ENCODE peak calls at places on chromosomes 11 and 22, in nine cellular contexts. One of them, this sample, is unnamed. For H3K9me3 and H3K27me3, the result is how much of the 10 kb centered on the place peaks cover.

GRCh38 chr22:44068422-44069191 is 44.5 kb downstream of the PARVB start:
- DNase-seq in CD8-positive, alpha-beta memory T cell: no peak
- DNase-seq in pancreas: no peak
- DNase-seq in PC-9: no peak
- DNase-seq in endodermal cell: no peak
- DNase-seq in uterus: no peak
- DNase-seq in cardiac muscle cell: no peak
- DNase-seq in CD8-positive, alpha-beta T cell: no peak
- DNase-seq in neuronal stem cell: no peak
- DNase-seq in this sample: peak

GRCh38 chr11:131246589-131247164 is 123.7 kb upstream of the NTM start:
- DNase-seq in CD8-positive, alpha-beta T cell: no peak
- DNase-seq in cardiac muscle cell: peak
- DNase-seq in PC-9: no peak
- DNase-seq in pancreas: peak
- DNase-seq in CD8-positive, alpha-beta memory T cell: no peak
- DNase-seq in uterus: no peak
- DNase-seq in endodermal cell: peak
- DNase-seq in neuronal stem cell: peak
- DNase-seq in this sample: no peak

GRCh38 chr22:46052331-46052771 is 75.4 kb upstream of the WNT7B start:
- DNase-seq in CD8-positive, alpha-beta T cell: no peak
- DNase-seq in uterus: peak
- DNase-seq in neuronal stem cell: no peak
- DNase-seq in CD8-positive, alpha-beta memory T cell: no peak
- DNase-seq in endodermal cell: peak
- DNase-seq in pancreas: peak
- DNase-seq in PC-9: no peak
- DNase-seq in cardiac muscle cell: no peak
- DNase-seq in this sample: peak

GRCh38 chr11:113114452-113115027 is 153.3 kb downstream of the NCAM1 start:
- DNase-seq in endodermal cell: peak
- DNase-seq in PC-9: peak
- DNase-seq in cardiac muscle cell: peak
- DNase-seq in neuronal stem cell: peak
- DNase-seq in CD8-positive, alpha-beta memory T cell: no peak
- DNase-seq in pancreas: peak
- DNase-seq in CD8-positive, alpha-beta T cell: no peak
- DNase-seq in uterus: peak
- DNase-seq in this sample: peak

GRCh38 chr11:18243783-18244362 is 4.6 kb downstream of the SAA2 start:
- DNase-seq in uterus: no peak
- DNase-seq in endodermal cell: peak
- DNase-seq in cardiac muscle cell: peak
- DNase-seq in CD8-positive, alpha-beta T cell: peak
- DNase-seq in CD8-positive, alpha-beta memory T cell: peak
- DNase-seq in PC-9: peak
- DNase-seq in pancreas: no peak
- DNase-seq in neuronal stem cell: peak
- DNase-seq in this sample: no peak

GRCh38 chr11:73252577-73253191 is 19.5 kb upstream of the P2RY6 start:
- DNase-seq in endodermal cell: peak
- DNase-seq in CD8-positive, alpha-beta memory T cell: peak
- DNase-seq in CD8-positive, alpha-beta T cell: no peak
- DNase-seq in cardiac muscle cell: peak
- DNase-seq in neuronal stem cell: no peak
- DNase-seq in uterus: peak
- DNase-seq in pancreas: no peak
- DNase-seq in PC-9: no peak
- DNase-seq in this sample: no peak

GRCh38 chr22:37803195-37803635 is 4.5 kb upstream of the GCAT start:
- DNase-seq in CD8-positive, alpha-beta T cell: no peak
- DNase-seq in neuronal stem cell: no peak
- DNase-seq in CD8-positive, alpha-beta memory T cell: no peak
- DNase-seq in PC-9: no peak
- DNase-seq in cardiac muscle cell: no peak
- DNase-seq in endodermal cell: peak
- DNase-seq in uterus: no peak
- DNase-seq in pancreas: no peak
- DNase-seq in this sample: no peak

GRCh38 chr22:37555029-37555428 is 5.3 kb upstream of the CDC42EP1 start:
- DNase-seq in CD8-positive, alpha-beta T cell: no peak
- DNase-seq in cardiac muscle cell: no peak
- DNase-seq in uterus: no peak
- DNase-seq in CD8-positive, alpha-beta memory T cell: no peak
- DNase-seq in endodermal cell: no peak
- DNase-seq in PC-9: no peak
- DNase-seq in pancreas: no peak
- DNase-seq in neuronal stem cell: no peak
- DNase-seq in this sample: no peak

GRCh38 chr22:50695421-50696250 is 23.0 kb downstream of the SHANK3 start:
- DNase-seq in uterus: no peak
- DNase-seq in endodermal cell: peak
- DNase-seq in cardiac muscle cell: no peak
- DNase-seq in neuronal stem cell: no peak
- DNase-seq in CD8-positive, alpha-beta T cell: no peak
- DNase-seq in PC-9: no peak
- DNase-seq in CD8-positive, alpha-beta memory T cell: no peak
- DNase-seq in pancreas: no peak
- DNase-seq in this sample: peak

GRCh38 chr11:95339554-95339953 is 108.6 kb upstream of the SESN3 start:
- DNase-seq in CD8-positive, alpha-beta memory T cell: no peak
- DNase-seq in PC-9: no peak
- DNase-seq in uterus: no peak
- DNase-seq in cardiac muscle cell: no peak
- DNase-seq in CD8-positive, alpha-beta T cell: no peak
- DNase-seq in neuronal stem cell: no peak
- DNase-seq in pancreas: no peak
- DNase-seq in endodermal cell: no peak
- DNase-seq in this sample: no peak

GRCh38 chr11:95337972-95338429 is 107.0 kb upstream of the SESN3 start:
- DNase-seq in uterus: no peak
- DNase-seq in cardiac muscle cell: no peak
- DNase-seq in endodermal cell: peak
- DNase-seq in neuronal stem cell: no peak
- DNase-seq in pancreas: no peak
- DNase-seq in CD8-positive, alpha-beta T cell: no peak
- DNase-seq in CD8-positive, alpha-beta memory T cell: no peak
- DNase-seq in PC-9: no peak
- DNase-seq in this sample: no peak

GRCh38 chr11:95335989-95336388 is 105.0 kb upstream of the SESN3 start:
- DNase-seq in endodermal cell: peak
- DNase-seq in PC-9: no peak
- DNase-seq in CD8-positive, alpha-beta memory T cell: no peak
- DNase-seq in CD8-positive, alpha-beta T cell: no peak
- DNase-seq in uterus: no peak
- DNase-seq in neuronal stem cell: no peak
- DNase-seq in cardiac muscle cell: no peak
- DNase-seq in pancreas: no peak
- DNase-seq in this sample: no peak

GRCh38 chr11:95338430-95338991 is 107.5 kb upstream of the SESN3 start:
- DNase-seq in uterus: peak
- DNase-seq in PC-9: no peak
- DNase-seq in CD8-positive, alpha-beta memory T cell: no peak
- DNase-seq in endodermal cell: no peak
- DNase-seq in CD8-positive, alpha-beta T cell: no peak
- DNase-seq in cardiac muscle cell: peak
- DNase-seq in neuronal stem cell: no peak
- DNase-seq in pancreas: no peak
- DNase-seq in this sample: peak

DNA sequence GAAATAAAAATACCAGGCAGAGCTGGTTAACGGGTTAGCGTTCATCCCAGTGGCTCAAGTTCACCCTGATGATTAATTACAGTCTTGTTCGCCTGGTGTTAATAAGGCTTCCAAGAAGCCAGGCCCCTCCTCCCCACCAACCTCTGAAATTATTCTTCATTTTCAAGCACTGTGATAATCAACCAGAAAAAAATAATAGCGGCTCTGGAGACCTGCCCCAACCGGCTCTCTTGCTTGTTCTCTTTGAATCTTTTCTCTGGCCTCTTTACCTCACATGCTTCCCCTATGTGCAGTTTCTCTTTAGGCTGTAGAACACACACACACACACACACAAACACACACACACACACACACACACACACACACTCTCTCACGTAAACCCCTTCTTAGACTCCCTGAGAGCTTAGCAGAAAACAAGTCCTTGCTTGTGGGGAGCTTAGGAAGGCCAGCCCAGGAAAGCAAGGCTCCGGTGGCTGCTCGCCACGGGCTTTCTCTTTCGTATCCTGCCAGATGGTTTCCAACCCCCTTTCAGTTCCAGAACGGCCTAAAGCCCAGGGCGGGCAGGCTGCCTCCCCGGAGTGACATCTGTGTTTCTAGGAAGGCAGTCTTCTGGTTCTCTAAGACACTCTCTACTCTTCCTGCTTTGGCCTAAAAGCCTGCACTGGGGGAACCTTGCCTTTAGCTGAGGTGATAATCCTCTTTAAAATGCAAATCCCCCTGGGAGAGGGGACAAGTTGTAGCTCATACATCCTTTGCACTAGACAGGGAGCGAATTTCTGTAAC is 106.4 kb upstream of the SESN3 start:
- DNase-seq in pancreas: no peak
- DNase-seq in CD8-positive, alpha-beta memory T cell: peak
- DNase-seq in cardiac muscle cell: peak
- DNase-seq in endodermal cell: peak
- DNase-seq in neuronal stem cell: peak
- DNase-seq in CD8-positive, alpha-beta T cell: peak
- DNase-seq in PC-9: no peak
- DNase-seq in uterus: peak
- DNase-seq in this sample: no peak
- H3K27ac ChIP-seq in pancreas: peak
- H3K27ac ChIP-seq in CD8-positive, alpha-beta memory T cell: no peak
- H3K27ac ChIP-seq in cardiac muscle cell: peak
- H3K27ac ChIP-seq in endodermal cell: peak
- H3K27ac ChIP-seq in neuronal stem cell: peak
- H3K27ac ChIP-seq in CD8-positive, alpha-beta T cell: no peak
- H3K27ac ChIP-seq in PC-9: no peak
- H3K27ac ChIP-seq in uterus: peak
- H3K27ac ChIP-seq in this sample: peak

GRCh38 chr11:107624983-107625779 is 34.2 kb downstream of the ELMOD1 start:
- DNase-seq in CD8-positive, alpha-beta memory T cell: no peak
- DNase-seq in uterus: no peak
- DNase-seq in neuronal stem cell: no peak
- DNase-seq in pancreas: no peak
- DNase-seq in endodermal cell: no peak
- DNase-seq in CD8-positive, alpha-beta T cell: no peak
- DNase-seq in PC-9: no peak
- DNase-seq in cardiac muscle cell: no peak
- DNase-seq in this sample: no peak
- H3K9me3 ChIP-seq in CD8-positive, alpha-beta memory T cell: under half
- H3K9me3 ChIP-seq in uterus: under half
- H3K9me3 ChIP-seq in neuronal stem cell: under half
- H3K9me3 ChIP-seq in pancreas: under half
- H3K9me3 ChIP-seq in endodermal cell: under half
- H3K9me3 ChIP-seq in CD8-positive, alpha-beta T cell: under half
- H3K9me3 ChIP-seq in PC-9: under half
- H3K9me3 ChIP-seq in cardiac muscle cell: under half
- H3K9me3 ChIP-seq in this sample: under half

DNA sequence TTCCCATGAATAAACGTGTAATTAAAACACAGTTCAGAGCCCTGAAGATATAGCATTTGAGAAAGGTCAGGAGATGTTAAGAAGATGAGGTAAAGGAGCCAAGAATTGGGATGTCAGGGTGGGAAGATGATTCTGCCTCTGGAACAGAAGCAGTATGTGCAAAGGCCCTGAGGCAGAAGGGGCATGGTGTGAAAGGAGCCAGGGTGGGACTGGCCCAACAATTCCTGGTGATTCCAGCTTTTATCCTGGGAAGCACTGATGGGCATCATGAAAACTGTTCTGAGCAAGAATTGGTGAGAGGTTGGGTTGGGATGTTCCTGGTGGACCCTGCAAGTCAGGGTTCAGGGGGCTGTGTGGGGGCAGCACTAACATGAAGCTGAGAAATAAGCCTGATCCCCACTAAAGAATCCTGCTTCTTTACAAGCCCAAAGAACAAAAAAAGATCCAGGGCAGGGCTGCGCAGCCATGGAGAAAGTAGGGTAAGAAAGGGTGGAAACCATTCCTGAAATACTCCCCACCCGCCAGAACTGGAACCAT is 2.5 kb upstream of the FXYD6 start:
- DNase-seq in cardiac muscle cell: no peak
- DNase-seq in PC-9: no peak
- DNase-seq in CD8-positive, alpha-beta T cell: peak
- DNase-seq in CD8-positive, alpha-beta memory T cell: no peak
- DNase-seq in pancreas: no peak
- DNase-seq in uterus: no peak
- DNase-seq in endodermal cell: peak
- DNase-seq in neuronal stem cell: no peak
- DNase-seq in this sample: no peak
- H3K27me3 ChIP-seq in cardiac muscle cell: under half
- H3K27me3 ChIP-seq in PC-9: half or more
- H3K27me3 ChIP-seq in CD8-positive, alpha-beta T cell: under half
- H3K27me3 ChIP-seq in CD8-positive, alpha-beta memory T cell: under half
- H3K27me3 ChIP-seq in pancreas: under half
- H3K27me3 ChIP-seq in uterus: under half
- H3K27me3 ChIP-seq in endodermal cell: under half
- H3K27me3 ChIP-seq in neuronal stem cell: under half
- H3K27me3 ChIP-seq in this sample: under half

GRCh38 chr11:9773524-9773923 is 109.6 kb downstream of the SWAP70 start:
- DNase-seq in CD8-positive, alpha-beta T cell: no peak
- DNase-seq in uterus: no peak
- DNase-seq in pancreas: no peak
- DNase-seq in cardiac muscle cell: no peak
- DNase-seq in PC-9: no peak
- DNase-seq in endodermal cell: no peak
- DNase-seq in CD8-positive, alpha-beta memory T cell: no peak
- DNase-seq in neuronal stem cell: no peak
- DNase-seq in this sample: no peak

GRCh38 chr11:9772218-9772617 is 108.3 kb downstream of the SWAP70 start:
- DNase-seq in neuronal stem cell: no peak
- DNase-seq in cardiac muscle cell: no peak
- DNase-seq in PC-9: no peak
- DNase-seq in pancreas: no peak
- DNase-seq in CD8-positive, alpha-beta T cell: no peak
- DNase-seq in CD8-positive, alpha-beta memory T cell: no peak
- DNase-seq in uterus: no peak
- DNase-seq in endodermal cell: no peak
- DNase-seq in this sample: no peak

GRCh38 chr11:9771126-9771624 is 107.3 kb downstream of the SWAP70 start:
- DNase-seq in cardiac muscle cell: no peak
- DNase-seq in PC-9: no peak
- DNase-seq in neuronal stem cell: no peak
- DNase-seq in CD8-positive, alpha-beta memory T cell: no peak
- DNase-seq in endodermal cell: no peak
- DNase-seq in pancreas: no peak
- DNase-seq in CD8-positive, alpha-beta T cell: no peak
- DNase-seq in uterus: no peak
- DNase-seq in this sample: no peak

GRCh38 chr11:9765320-9766101 is 101.6 kb downstream of the SWAP70 start:
- DNase-seq in uterus: peak
- DNase-seq in CD8-positive, alpha-beta memory T cell: no peak
- DNase-seq in cardiac muscle cell: peak
- DNase-seq in pancreas: no peak
- DNase-seq in neuronal stem cell: no peak
- DNase-seq in CD8-positive, alpha-beta T cell: no peak
- DNase-seq in endodermal cell: peak
- DNase-seq in PC-9: no peak
- DNase-seq in this sample: no peak

DNA sequence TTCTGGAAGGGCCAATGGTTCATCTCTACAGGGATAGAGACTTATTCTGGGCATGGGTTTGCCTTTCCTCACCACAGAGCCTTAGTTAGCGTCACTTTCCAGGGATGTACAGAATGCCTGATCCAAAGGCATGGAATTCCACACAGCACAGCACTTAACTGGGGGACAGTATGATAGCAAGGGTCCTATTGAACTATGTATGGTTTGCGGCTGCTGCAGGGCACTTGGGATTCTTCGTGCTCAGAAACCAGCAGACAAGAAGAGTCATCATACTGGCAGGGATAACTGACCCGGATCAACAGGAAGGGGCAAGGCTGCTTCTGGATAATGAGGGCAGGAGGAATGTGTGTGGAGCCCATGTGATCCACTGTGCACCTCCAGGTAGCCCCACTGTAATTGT is 105.7 kb downstream of the SWAP70 start:
- DNase-seq in cardiac muscle cell: no peak
- DNase-seq in CD8-positive, alpha-beta memory T cell: no peak
- DNase-seq in neuronal stem cell: no peak
- DNase-seq in pancreas: no peak
- DNase-seq in endodermal cell: no peak
- DNase-seq in PC-9: no peak
- DNase-seq in uterus: no peak
- DNase-seq in CD8-positive, alpha-beta T cell: no peak
- DNase-seq in this sample: no peak
- H3K27ac ChIP-seq in cardiac muscle cell: no peak
- H3K27ac ChIP-seq in CD8-positive, alpha-beta memory T cell: no peak
- H3K27ac ChIP-seq in neuronal stem cell: no peak
- H3K27ac ChIP-seq in pancreas: no peak
- H3K27ac ChIP-seq in endodermal cell: no peak
- H3K27ac ChIP-seq in PC-9: no peak
- H3K27ac ChIP-seq in uterus: no peak
- H3K27ac ChIP-seq in CD8-positive, alpha-beta T cell: no peak
- H3K27ac ChIP-seq in this sample: no peak

This sample was measured in breast epithelium.